ENCODE peak calls at places on chromosome 22, in four cellular contexts. T is AG10803, P is tibial nerve, Z is ascending aorta. D is an unnamed sample.

GRCh38 chr22:27329966-27330645 is 471.4 kb downstream of the MN1 start:
- DNase-seq in T (no peak), P (no peak), Z (no peak), D (no peak)

GRCh38 chr22:43481528-43482309 is 69.9 kb downstream of the MPPED1 start:
- DNase-seq in T (no peak), P (no peak), Z (no peak), D (no peak)

GRCh38 chr22:47207387-47207786 is 444.9 kb downstream of the TBC1D22A start:
- DNase-seq in T (no peak), P (no peak), Z (no peak), D (no peak)

GRCh38 chr22:33865248-33865647 is 55.0 kb downstream of the LARGE1 start:
- DNase-seq in T (no peak), P (no peak), Z (no peak), D (no peak)

GRCh38 chr22:48333323-48333763 is 1494.3 kb downstream of the BRD1 start:
- DNase-seq in T (no peak), P (no peak), Z (no peak), D (no peak)

GRCh38 chr22:39623603-39624500 is 53.3 kb downstream of the CACNA1I start:
- DNase-seq in T (no peak), P (no peak), Z (no peak), D (no peak)

GRCh38 chr22:29755889-29756288 is 10.9 kb downstream of the ZMAT5 start:
- DNase-seq in T (no peak), P (no peak), Z (no peak), D (no peak)

GRCh38 chr22:19793656-19794310 is 33.2 kb downstream of the TBX1 start:
- DNase-seq in T (no peak), P (no peak), Z (no peak), D (no peak)

GRCh38 chr22:41847300-41847699 is 14.4 kb downstream of the SREBF2 start:
- DNase-seq in T (no peak), P (no peak), Z (no peak), D (no peak)

GRCh38 chr22:47388778-47389177 is 626.3 kb downstream of the TBC1D22A start:
- DNase-seq in T (no peak), P (no peak), Z (no peak), D (no peak)

GRCh38 chr22:27476729-27477128 is 324.8 kb downstream of the MN1 start:
- DNase-seq in T (peak; percentile 67), P (no peak), Z (no peak), D (peak; percentile 22)

GRCh38 chr22:44147821-44148574 is 32.7 kb upstream of the PARVG start:
- DNase-seq in T (peak; percentile 74), P (no peak), Z (no peak), D (no peak)

GRCh38 chr22:23386822-23387580 is 193.1 kb downstream of the IGLL1 start:
- DNase-seq in T (no peak), P (no peak), Z (no peak), D (no peak)

GRCh38 chr22:23387827-23388491 is 192.1 kb downstream of the IGLL1 start:
- DNase-seq in T (no peak), P (no peak), Z (no peak), D (no peak)

GRCh38 chr22:23384899-23385298 is 195.2 kb downstream of the IGLL1 start:
- DNase-seq in T (no peak), P (no peak), Z (no peak), D (no peak)

GRCh38 chr22:23385301-23386244 is 194.5 kb downstream of the IGLL1 start:
- DNase-seq in T (peak; percentile 69), P (peak; percentile 86), Z (no peak), D (peak; percentile 85)

DNA sequence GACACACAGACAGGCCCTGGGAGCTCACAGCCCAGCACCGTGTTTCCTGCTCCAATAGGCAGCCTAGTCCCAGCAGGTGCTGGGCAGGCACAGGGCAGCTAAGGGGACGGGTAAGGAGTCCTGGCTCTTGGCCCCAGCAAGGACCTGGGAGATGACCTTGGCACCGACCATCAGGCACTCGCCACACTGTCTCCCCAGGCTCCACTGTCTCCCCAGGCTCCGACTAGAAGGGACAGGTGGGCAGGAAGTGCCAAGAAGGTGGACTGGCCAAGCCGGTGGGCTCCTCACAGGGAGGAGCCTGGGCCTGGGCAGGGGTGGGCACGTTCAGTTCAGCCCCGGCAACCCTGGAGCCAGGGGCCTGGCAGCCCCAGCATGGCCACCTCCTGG is 193.9 kb downstream of the IGLL1 start:
- DNase-seq in T (no peak), P (no peak), Z (no peak), D (no peak)
- TF ChIP-seq CTCF in T (no peak), P (no peak), Z (no peak), D (no peak)

GRCh38 chr22:24944224-24944937 is 2.1 kb downstream of the LHFPL7 start:
- DNase-seq in T (no peak), P (no peak), Z (no peak), D (no peak)
- H3K4me3 ChIP-seq in T (no peak overlapping the region), P (no peak overlapping the region), Z (no peak overlapping the region), D (no peak overlapping the region)

DNA sequence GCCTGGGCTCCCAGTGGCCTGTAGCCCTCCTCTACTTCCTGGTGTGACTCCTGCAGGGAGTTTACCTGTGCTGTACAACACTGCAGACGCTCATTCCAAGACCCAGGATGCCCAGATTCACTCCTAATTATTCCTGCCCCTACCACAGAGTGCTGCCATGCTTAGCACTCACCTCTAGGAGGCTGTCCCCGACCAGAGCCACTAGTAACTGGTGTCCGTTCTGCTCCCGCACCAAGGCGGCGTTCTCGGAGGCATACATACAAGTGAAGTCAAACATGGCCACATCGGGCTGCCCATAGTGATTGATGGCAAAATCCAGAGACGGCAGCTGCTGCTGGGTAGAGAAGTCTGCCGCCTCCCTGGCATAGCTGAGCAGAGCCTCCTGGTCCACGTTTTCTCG is 122.3 kb upstream of the BID start:
- DNase-seq in T (peak; percentile 17), P (no peak), Z (no peak), D (peak; percentile 26)
- TF ChIP-seq CTCF in T (peak; percentile 46), P (peak; percentile 21), Z (peak; percentile 11), D (peak; percentile 49)

GRCh38 chr22:37417737-37418348 is 9.4 kb downstream of the ELFN2 start:
- DNase-seq in T (no peak), P (no peak), Z (no peak), D (no peak)
- H3K4me3 ChIP-seq in T (no peak overlapping the region), P (no peak overlapping the region), Z (no peak overlapping the region), D (no peak overlapping the region)